ENCODE peak calls at places on chromosome 1, in five cellular contexts. Y is Panc1, T is astrocyte, U is upper lobe of right lung, N is fibroblast of lung. A is an unnamed sample.

GRCh38 chr1:157784801-157785200 is 7.9 kb upstream of the FCRL2 start:
- DNase-seq in Y (no peak), T (no peak), U (no peak), N (no peak), A (no peak)

GRCh38 chr1:218266356-218266755 is 18.7 kb upstream of the RRP15 start:
- DNase-seq in Y (no peak), T (no peak), U (no peak), N (peak), A (no peak)

GRCh38 chr1:117826551-117827078 is 102.8 kb downstream of the GDAP2 start:
- DNase-seq in Y (peak), T (peak), U (no peak), N (peak), A (no peak)

GRCh38 chr1:4652631-4653327 is 1.6 kb upstream of the AJAP1 start:
- DNase-seq in Y (no peak), T (no peak), U (peak), N (no peak), A (peak)

GRCh38 chr1:15684468-15685283 is 556 bp downstream of the PLEKHM2 start:
- DNase-seq in Y (no peak), T (no peak), U (peak), N (peak), A (peak)

GRCh38 chr1:172742599-172743500 is 83.9 kb downstream of the FASLG start:
- DNase-seq in Y (no peak), T (no peak), U (no peak), N (peak), A (peak)

GRCh38 chr1:21766210-21766609 is 16.7 kb downstream of the USP48 start:
- DNase-seq in Y (no peak), T (no peak), U (no peak), N (no peak), A (no peak)

GRCh38 chr1:183841950-183842816 is 37.3 kb downstream of the RGL1 start:
- DNase-seq in Y (no peak), T (peak), U (no peak), N (peak), A (peak)

GRCh38 chr1:236575523-236575922 is 28.8 kb downstream of the HEATR1 start:
- DNase-seq in Y (no peak), T (peak), U (no peak), N (peak), A (no peak)

DNA sequence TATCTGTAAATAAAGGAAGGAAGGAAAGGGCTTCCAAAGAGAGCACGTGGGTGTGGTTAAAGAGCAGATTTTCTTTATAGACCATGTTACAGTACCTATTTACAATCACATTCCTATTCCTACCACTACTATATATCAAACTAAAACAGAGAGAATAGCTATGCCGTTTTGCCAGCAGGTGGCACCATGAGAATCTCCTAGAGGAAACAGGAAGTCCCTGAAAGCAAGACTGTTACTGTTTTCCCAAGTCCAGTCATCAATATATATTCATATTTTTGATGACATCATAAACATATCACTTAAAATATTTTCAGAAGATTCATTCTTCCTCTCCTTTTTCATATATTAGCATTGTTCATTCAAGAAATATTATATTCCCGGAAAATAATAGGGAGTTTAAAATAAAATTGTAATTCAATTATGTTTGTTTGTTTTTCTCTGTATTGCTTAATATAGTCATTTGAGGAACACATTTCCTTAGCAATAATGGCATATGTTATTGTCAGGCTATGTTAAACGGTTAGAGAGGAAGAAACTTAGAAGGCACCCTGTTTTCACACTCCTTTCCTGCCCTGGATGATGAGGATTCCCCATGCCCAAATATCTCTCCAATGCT is 6.6 kb downstream of the CCDC190 start:
- DNase-seq in Y (no peak), T (peak), U (no peak), N (peak), A (peak)
- TF ChIP-seq CTCF in Y (peak), T (peak), U (peak), N (peak), A (peak)

GRCh38 chr1:221440658-221441057 is 301.2 kb downstream of the DUSP10 start:
- DNase-seq in Y (no peak), T (peak), U (no peak), N (peak), A (no peak)
- TF ChIP-seq CTCF in Y (no peak), T (no peak), U (peak), N (no peak), A (no peak)

GRCh38 chr1:161309868-161310267 is at the start of gene MPZ:
- DNase-seq in Y (no peak), T (no peak), U (no peak), N (no peak), A (no peak)

GRCh38 chr1:161307892-161308638 is 1.7 kb downstream of the MPZ start:
- DNase-seq in Y (no peak), T (no peak), U (no peak), N (peak), A (no peak)

GRCh38 chr1:161304927-161305871 is 4.6 kb downstream of the MPZ start:
- DNase-seq in Y (no peak), T (no peak), U (no peak), N (no peak), A (no peak)

GRCh38 chr1:161307230-161307768 is 2.5 kb downstream of the MPZ start:
- DNase-seq in Y (no peak), T (no peak), U (no peak), N (no peak), A (no peak)

DNA sequence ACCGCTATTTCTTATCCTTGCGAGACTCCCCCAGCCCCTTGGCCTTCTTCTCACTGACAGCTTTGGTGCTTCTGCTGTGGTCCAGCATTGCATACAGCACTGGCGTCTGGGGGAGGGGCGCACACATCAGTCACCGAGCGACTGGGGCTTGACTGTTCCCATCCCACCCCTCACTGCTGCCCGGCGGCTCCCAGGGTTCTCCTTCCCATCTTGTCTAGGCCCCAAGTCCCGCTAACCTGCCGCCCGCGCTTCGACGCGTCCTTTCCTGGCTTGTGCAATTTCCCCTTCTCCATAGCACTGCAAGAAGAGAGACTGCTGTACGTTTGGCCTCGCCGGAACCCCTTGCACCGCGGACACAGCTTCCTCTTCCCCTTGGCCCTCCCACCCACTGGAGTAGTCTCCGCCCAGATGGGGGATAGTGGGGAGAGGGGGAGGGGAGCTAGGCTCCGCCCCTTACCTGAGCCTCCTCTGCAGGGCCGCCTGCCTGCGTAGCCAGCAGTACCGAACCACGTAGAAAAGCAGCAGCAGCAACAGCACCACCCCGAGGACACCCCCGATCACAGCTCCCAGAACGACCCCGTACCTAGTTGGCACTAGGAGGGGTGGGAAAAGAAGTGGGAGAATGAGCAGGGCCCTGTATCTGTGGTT is 3.8 kb downstream of the MPZ start:
- DNase-seq in Y (no peak), T (peak), U (peak), N (peak), A (peak)
- TF ChIP-seq CTCF in Y (no peak), T (no peak), U (peak), N (no peak), A (peak)

GRCh38 chr1:156600733-156601121 is 552 bp downstream of the GPATCH4 start:
- DNase-seq in Y (no peak), T (no peak), U (peak), N (peak), A (no peak)

GRCh38 chr1:156598731-156599432 is 2.4 kb downstream of the GPATCH4 start:
- DNase-seq in Y (no peak), T (no peak), U (peak), N (no peak), A (no peak)

GRCh38 chr1:156598125-156598524 is 3.2 kb downstream of the GPATCH4 start:
- DNase-seq in Y (no peak), T (no peak), U (no peak), N (no peak), A (no peak)

GRCh38 chr1:156601122-156601830 is at the start of gene GPATCH4:
- DNase-seq in Y (no peak), T (peak), U (peak), N (peak), A (peak)

DNA sequence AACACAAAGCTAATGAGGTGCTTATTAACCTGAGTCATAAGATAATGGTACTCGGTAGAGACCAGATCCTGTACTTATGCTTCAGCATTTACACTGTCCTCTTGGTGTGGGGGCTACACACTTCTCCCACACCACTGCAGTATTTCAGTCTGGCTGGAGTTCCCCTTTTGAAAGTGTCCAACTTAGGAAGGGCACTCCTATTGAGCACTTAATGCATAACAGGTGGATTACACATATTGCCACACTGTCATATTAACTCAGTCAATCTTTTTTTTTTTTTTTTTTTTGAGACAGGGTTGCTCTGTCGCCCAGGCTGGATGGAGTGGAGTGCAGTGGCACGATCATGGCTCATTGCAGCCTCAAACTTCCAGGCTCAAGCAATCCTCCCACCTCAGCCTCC is 1.5 kb downstream of the GPATCH4 start:
- DNase-seq in Y (no peak), T (no peak), U (no peak), N (peak), A (peak)
- TF ChIP-seq CTCF in Y (no peak), T (no peak), U (peak), N (no peak), A (no peak)

GRCh38 chr1:182389619-182390047 is 2.0 kb downstream of the GLUL start:
- DNase-seq in Y (no peak), T (no peak), U (peak), N (no peak), A (no peak)
- TF ChIP-seq CTCF in Y (no peak), T (no peak), U (no peak), N (no peak), A (no peak)

GRCh38 chr1:223557125-223557465 is 108.4 kb downstream of the CAPN8 start:
- DNase-seq in Y (no peak), T (no peak), U (no peak), N (no peak), A (no peak)

GRCh38 chr1:223558512-223558911 is 107.0 kb downstream of the CAPN8 start:
- DNase-seq in Y (no peak), T (no peak), U (no peak), N (no peak), A (no peak)

GRCh38 chr1:223553957-223554356 is 111.5 kb downstream of the CAPN8 start:
- DNase-seq in Y (no peak), T (no peak), U (no peak), N (no peak), A (no peak)

GRCh38 chr1:223551610-223552009 is 113.9 kb downstream of the CAPN8 start:
- DNase-seq in Y (no peak), T (peak), U (no peak), N (peak), A (no peak)

GRCh38 chr1:223556414-223557124 is 108.9 kb downstream of the CAPN8 start:
- DNase-seq in Y (peak), T (no peak), U (peak), N (no peak), A (peak)
- TF ChIP-seq CTCF in Y (peak), T (peak), U (peak), N (peak), A (peak)